ENCODE peak calls at places on chromosomes 13 and 19, in five cellular contexts. One of them, this sample, is unnamed.
A peak's percentile ranks its signal among the peaks of the same experiment; 100 is the strongest.

GRCh38 chr13:33352520-33352919 is 67.0 kb upstream of the STARD13 start:
- DNase-seq in nephron progenitor cell: no peak
- DNase-seq in EL: no peak
- DNase-seq in ascending aorta: no peak
- DNase-seq in T-helper 9 cell: no peak
- DNase-seq in this sample: no peak

GRCh38 chr13:52949044-52949443 is 79.6 kb upstream of the OLFM4 start:
- DNase-seq in nephron progenitor cell: no peak
- DNase-seq in EL: no peak
- DNase-seq in ascending aorta: no peak
- DNase-seq in T-helper 9 cell: no peak
- DNase-seq in this sample: no peak

GRCh38 chr13:53054569-53054968 is 26.0 kb downstream of the OLFM4 start:
- DNase-seq in nephron progenitor cell: no peak
- DNase-seq in EL: no peak
- DNase-seq in ascending aorta: no peak
- DNase-seq in T-helper 9 cell: no peak
- DNase-seq in this sample: no peak

GRCh38 chr19:17788632-17789031 is 6.3 kb upstream of the B3GNT3 start:
- DNase-seq in nephron progenitor cell: no peak
- DNase-seq in EL: no peak
- DNase-seq in ascending aorta: no peak
- DNase-seq in T-helper 9 cell: no peak
- DNase-seq in this sample: no peak

GRCh38 chr19:49447485-49448431 is 3.9 kb downstream of the PIH1D1 start:
- DNase-seq in nephron progenitor cell: peak; percentile 51
- DNase-seq in EL: peak; percentile 43
- DNase-seq in ascending aorta: no peak
- DNase-seq in T-helper 9 cell: no peak
- DNase-seq in this sample: peak; percentile 71

GRCh38 chr19:17680235-17680722 is 7.9 kb downstream of the UNC13A start:
- DNase-seq in nephron progenitor cell: peak; percentile 64
- DNase-seq in EL: peak; percentile 77
- DNase-seq in ascending aorta: peak; percentile 95
- DNase-seq in T-helper 9 cell: peak; percentile 15
- DNase-seq in this sample: peak; percentile 73

GRCh38 chr13:48412100-48412556 is 785 bp downstream of the LPAR6 start:
- DNase-seq in nephron progenitor cell: no peak
- DNase-seq in EL: peak; percentile 29
- DNase-seq in ascending aorta: no peak
- DNase-seq in T-helper 9 cell: no peak
- DNase-seq in this sample: no peak

GRCh38 chr13:50375792-50376191 is 360.5 kb downstream of the KCNRG start:
- DNase-seq in nephron progenitor cell: no peak
- DNase-seq in EL: peak; percentile 65
- DNase-seq in ascending aorta: no peak
- DNase-seq in T-helper 9 cell: no peak
- DNase-seq in this sample: no peak

GRCh38 chr13:99481357-99481756 is 19.9 kb upstream of the TM9SF2 start:
- DNase-seq in nephron progenitor cell: no peak
- DNase-seq in EL: no peak
- DNase-seq in ascending aorta: no peak
- DNase-seq in T-helper 9 cell: no peak
- DNase-seq in this sample: no peak

GRCh38 chr13:42364613-42365000 is 92.7 kb downstream of the AKAP11 start:
- DNase-seq in nephron progenitor cell: no peak
- DNase-seq in EL: peak; percentile 11
- DNase-seq in ascending aorta: no peak
- DNase-seq in T-helper 9 cell: no peak
- DNase-seq in this sample: no peak

GRCh38 chr13:65677906-65678305 is 1552.2 kb downstream of the PCDH9 start:
- DNase-seq in nephron progenitor cell: no peak
- DNase-seq in EL: peak; percentile 4
- DNase-seq in ascending aorta: no peak
- DNase-seq in T-helper 9 cell: no peak
- DNase-seq in this sample: no peak

GRCh38 chr13:44471686-44472085 is 98.1 kb downstream of the SERP2 start:
- DNase-seq in nephron progenitor cell: no peak
- DNase-seq in EL: peak; percentile 69
- DNase-seq in ascending aorta: no peak
- DNase-seq in T-helper 9 cell: no peak
- DNase-seq in this sample: no peak

This sample was measured in WERI-Rb-1.